ENCODE peak calls at places on chromosomes 11 and 22, in four cellular contexts. M, Z, C and F are unnamed samples.

GRCh38 chr11:130448416-130449068 is at the start of gene ADAMTS15:
- DNase-seq in M (peak; percentile 35), Z (no peak), C (peak; percentile 68), F (no peak)

GRCh38 chr22:49815641-49816071 is 12.0 kb downstream of the BRD1 start:
- DNase-seq in M (peak; percentile 36), Z (no peak), C (no peak), F (no peak)

GRCh38 chr11:134819026-134819425 is 407.0 kb upstream of the B3GAT1 start:
- DNase-seq in M (no peak), Z (no peak), C (no peak), F (no peak)

GRCh38 chr11:77517753-77518152 is 43.9 kb upstream of the PAK1 start:
- DNase-seq in M (no peak), Z (no peak), C (no peak), F (no peak)

GRCh38 chr11:82790723-82791487 is 57.2 kb upstream of the FAM181B start:
- DNase-seq in M (no peak), Z (no peak), C (no peak), F (no peak)

GRCh38 chr11:36455658-36456111 is 54.4 kb downstream of the TRAF6 start:
- DNase-seq in M (no peak), Z (no peak), C (no peak), F (no peak)

GRCh38 chr22:38465673-38466490 is 2.0 kb upstream of the KDELR3 start:
- DNase-seq in M (no peak), Z (no peak), C (no peak), F (no peak)

GRCh38 chr11:2572491-2573239 is 127.1 kb downstream of the KCNQ1OT1 start:
- DNase-seq in M (no peak), Z (no peak), C (no peak), F (no peak)

GRCh38 chr11:134391170-134391569 is 20.9 kb downstream of the B3GAT1 start:
- DNase-seq in M (no peak), Z (no peak), C (no peak), F (no peak)

GRCh38 chr22:29751139-29751538 is 15.7 kb downstream of the ZMAT5 start:
- DNase-seq in M (peak; percentile 58), Z (no peak), C (no peak), F (no peak)

GRCh38 chr11:8654503-8654902 is 28.0 kb downstream of the TRIM66 start:
- DNase-seq in M (no peak), Z (no peak), C (no peak), F (no peak)

GRCh38 chr11:10155793-10156490 is 138.1 kb downstream of the SBF2 start:
- DNase-seq in M (no peak), Z (no peak), C (no peak), F (no peak)

GRCh38 chr11:127926721-127927120 is 660.6 kb downstream of the ETS1 start:
- DNase-seq in M (no peak), Z (no peak), C (no peak), F (no peak)

GRCh38 chr22:45504703-45505341 is 2.1 kb downstream of the FBLN1 start:
- DNase-seq in M (no peak), Z (no peak), C (peak; percentile 20), F (no peak)

GRCh38 chr11:35735903-35736302 is 73.3 kb downstream of the TRIM44 start:
- DNase-seq in M (no peak), Z (no peak), C (no peak), F (no peak)

GRCh38 chr11:15157181-15157580 is 42.5 kb downstream of the INSC start:
- DNase-seq in M (no peak), Z (no peak), C (no peak), F (no peak)

GRCh38 chr11:27625347-27625912 is 74.8 kb downstream of the BDNF start:
- DNase-seq in M (no peak), Z (no peak), C (no peak), F (no peak)

GRCh38 chr22:43269325-43270040 is 73.7 kb downstream of the SCUBE1 start:
- DNase-seq in M (no peak), Z (no peak), C (no peak), F (no peak)

GRCh38 chr11:64903291-64903833 is 13.6 kb downstream of the ATG2A start:
- DNase-seq in M (no peak), Z (no peak), C (no peak), F (no peak)

GRCh38 chr11:77130763-77131513 is 2.9 kb downstream of the MYO7A start:
- DNase-seq in M (no peak), Z (no peak), C (no peak), F (no peak)

GRCh38 chr11:119209186-119209585 is 3.0 kb downstream of the CBL start:
- DNase-seq in M (no peak), Z (no peak), C (no peak), F (no peak)

GRCh38 chr22:37552560-37553163 is 7.6 kb upstream of the CDC42EP1 start:
- DNase-seq in M (no peak), Z (no peak), C (no peak), F (no peak)

GRCh38 chr11:27882066-27882697 is 181.9 kb upstream of the BDNF start:
- DNase-seq in M (no peak), Z (no peak), C (no peak), F (no peak)

GRCh38 chr22:37457093-37457893 is 28.9 kb downstream of the MFNG start:
- DNase-seq in M (peak; percentile 87), Z (peak; percentile 87), C (peak; percentile 91), F (peak; percentile 80)

GRCh38 chr11:7514099-7514725 is 413 bp downstream of the PPFIBP2 start:
- DNase-seq in M (peak; percentile 28), Z (peak; percentile 5), C (peak; percentile 13), F (no peak)